ENCODE peak calls at places on chromosomes 2 and 18, in seven cellular contexts. One of them, this sample, is unnamed.

GRCh38 chr2:198756166-198756565 is 701.6 kb downstream of the SATB2 start:
- DNase-seq in cardiac muscle cell: no peak
- DNase-seq in GM12865: no peak
- DNase-seq in CD4-positive, alpha-beta T cell: no peak
- DNase-seq in suprapubic skin: no peak
- DNase-seq in astrocyte of the spinal cord: peak
- DNase-seq in PC-3: no peak
- DNase-seq in this sample: no peak

GRCh38 chr2:207135340-207135739 is 30.4 kb downstream of the KLF7 start:
- DNase-seq in cardiac muscle cell: peak
- DNase-seq in GM12865: no peak
- DNase-seq in CD4-positive, alpha-beta T cell: no peak
- DNase-seq in suprapubic skin: no peak
- DNase-seq in astrocyte of the spinal cord: peak
- DNase-seq in PC-3: peak
- DNase-seq in this sample: no peak

GRCh38 chr2:181546086-181546485 is 88.9 kb downstream of the ITGA4 start:
- DNase-seq in cardiac muscle cell: peak
- DNase-seq in GM12865: no peak
- DNase-seq in CD4-positive, alpha-beta T cell: no peak
- DNase-seq in suprapubic skin: no peak
- DNase-seq in astrocyte of the spinal cord: peak
- DNase-seq in PC-3: peak
- DNase-seq in this sample: peak

GRCh38 chr2:236405357-236405756 is 141.2 kb upstream of the ASB18 start:
- DNase-seq in cardiac muscle cell: no peak
- DNase-seq in GM12865: no peak
- DNase-seq in CD4-positive, alpha-beta T cell: no peak
- DNase-seq in suprapubic skin: no peak
- DNase-seq in astrocyte of the spinal cord: no peak
- DNase-seq in PC-3: no peak
- DNase-seq in this sample: no peak

GRCh38 chr2:146720170-146720569 is 1124.7 kb upstream of the ACVR2A start:
- DNase-seq in cardiac muscle cell: no peak
- DNase-seq in GM12865: no peak
- DNase-seq in CD4-positive, alpha-beta T cell: no peak
- DNase-seq in suprapubic skin: no peak
- DNase-seq in astrocyte of the spinal cord: no peak
- DNase-seq in PC-3: no peak
- DNase-seq in this sample: no peak

GRCh38 chr2:143839456-143839855 is 680.5 kb downstream of the ZEB2 start:
- DNase-seq in cardiac muscle cell: no peak
- DNase-seq in GM12865: no peak
- DNase-seq in CD4-positive, alpha-beta T cell: no peak
- DNase-seq in suprapubic skin: no peak
- DNase-seq in astrocyte of the spinal cord: no peak
- DNase-seq in PC-3: no peak
- DNase-seq in this sample: no peak

GRCh38 chr2:174826051-174826450 is 61.8 kb upstream of the CHRNA1 start:
- DNase-seq in cardiac muscle cell: no peak
- DNase-seq in GM12865: no peak
- DNase-seq in CD4-positive, alpha-beta T cell: no peak
- DNase-seq in suprapubic skin: no peak
- DNase-seq in astrocyte of the spinal cord: peak
- DNase-seq in PC-3: no peak
- DNase-seq in this sample: no peak

GRCh38 chr2:83686863-83687262 is 772.2 kb downstream of the SUCLG1 start:
- DNase-seq in cardiac muscle cell: no peak
- DNase-seq in GM12865: no peak
- DNase-seq in CD4-positive, alpha-beta T cell: no peak
- DNase-seq in suprapubic skin: no peak
- DNase-seq in astrocyte of the spinal cord: no peak
- DNase-seq in PC-3: no peak
- DNase-seq in this sample: no peak

GRCh38 chr2:128473175-128474013 is 154.7 kb upstream of the HS6ST1 start:
- DNase-seq in cardiac muscle cell: peak
- DNase-seq in GM12865: peak
- DNase-seq in CD4-positive, alpha-beta T cell: no peak
- DNase-seq in suprapubic skin: peak
- DNase-seq in astrocyte of the spinal cord: peak
- DNase-seq in PC-3: no peak
- DNase-seq in this sample: no peak

GRCh38 chr2:65431417-65432226 is 777 bp downstream of the SPRED2 start:
- DNase-seq in cardiac muscle cell: peak
- DNase-seq in GM12865: peak
- DNase-seq in CD4-positive, alpha-beta T cell: peak
- DNase-seq in suprapubic skin: peak
- DNase-seq in astrocyte of the spinal cord: peak
- DNase-seq in PC-3: peak
- DNase-seq in this sample: peak

GRCh38 chr2:85529809-85530208 is 9.2 kb upstream of the MAT2A start:
- DNase-seq in cardiac muscle cell: no peak
- DNase-seq in GM12865: no peak
- DNase-seq in CD4-positive, alpha-beta T cell: no peak
- DNase-seq in suprapubic skin: no peak
- DNase-seq in astrocyte of the spinal cord: no peak
- DNase-seq in PC-3: no peak
- DNase-seq in this sample: no peak

GRCh38 chr18:79872852-79873444 is 75.2 kb downstream of the KCNG2 start:
- DNase-seq in cardiac muscle cell: no peak
- DNase-seq in GM12865: no peak
- DNase-seq in CD4-positive, alpha-beta T cell: no peak
- DNase-seq in suprapubic skin: peak
- DNase-seq in astrocyte of the spinal cord: no peak
- DNase-seq in PC-3: no peak
- DNase-seq in this sample: no peak

GRCh38 chr2:176003958-176004357 is 1.9 kb upstream of the LNPK start:
- DNase-seq in cardiac muscle cell: no peak
- DNase-seq in GM12865: no peak
- DNase-seq in CD4-positive, alpha-beta T cell: no peak
- DNase-seq in suprapubic skin: no peak
- DNase-seq in astrocyte of the spinal cord: no peak
- DNase-seq in PC-3: no peak
- DNase-seq in this sample: no peak

GRCh38 chr2:62627667-62628066 is 77.8 kb upstream of the EHBP1 start:
- DNase-seq in cardiac muscle cell: no peak
- DNase-seq in GM12865: no peak
- DNase-seq in CD4-positive, alpha-beta T cell: no peak
- DNase-seq in suprapubic skin: no peak
- DNase-seq in astrocyte of the spinal cord: no peak
- DNase-seq in PC-3: no peak
- DNase-seq in this sample: no peak

GRCh38 chr2:42450136-42450535 is 43.6 kb downstream of the KCNG3 start:
- DNase-seq in cardiac muscle cell: no peak
- DNase-seq in GM12865: no peak
- DNase-seq in CD4-positive, alpha-beta T cell: no peak
- DNase-seq in suprapubic skin: no peak
- DNase-seq in astrocyte of the spinal cord: no peak
- DNase-seq in PC-3: no peak
- DNase-seq in this sample: no peak

GRCh38 chr2:15178946-15179345 is 382.2 kb downstream of the NBAS start:
- DNase-seq in cardiac muscle cell: no peak
- DNase-seq in GM12865: no peak
- DNase-seq in CD4-positive, alpha-beta T cell: no peak
- DNase-seq in suprapubic skin: no peak
- DNase-seq in astrocyte of the spinal cord: no peak
- DNase-seq in PC-3: no peak
- DNase-seq in this sample: no peak

GRCh38 chr2:10556271-10557140 is 108.4 kb upstream of the ODC1 start:
- DNase-seq in cardiac muscle cell: no peak
- DNase-seq in GM12865: no peak
- DNase-seq in CD4-positive, alpha-beta T cell: no peak
- DNase-seq in suprapubic skin: peak
- DNase-seq in astrocyte of the spinal cord: no peak
- DNase-seq in PC-3: no peak
- DNase-seq in this sample: no peak

GRCh38 chr2:57516740-57517340 is 529.8 kb upstream of the VRK2 start:
- DNase-seq in cardiac muscle cell: peak
- DNase-seq in GM12865: peak
- DNase-seq in CD4-positive, alpha-beta T cell: no peak
- DNase-seq in suprapubic skin: no peak
- DNase-seq in astrocyte of the spinal cord: peak
- DNase-seq in PC-3: peak
- DNase-seq in this sample: no peak

GRCh38 chr2:231615058-231615671 is 22.5 kb downstream of the TEX44 start:
- DNase-seq in cardiac muscle cell: no peak
- DNase-seq in GM12865: peak
- DNase-seq in CD4-positive, alpha-beta T cell: no peak
- DNase-seq in suprapubic skin: no peak
- DNase-seq in astrocyte of the spinal cord: no peak
- DNase-seq in PC-3: no peak
- DNase-seq in this sample: no peak

GRCh38 chr2:96763511-96764252 is 3.0 kb downstream of the CNNM4 start:
- DNase-seq in cardiac muscle cell: peak
- DNase-seq in GM12865: no peak
- DNase-seq in CD4-positive, alpha-beta T cell: no peak
- DNase-seq in suprapubic skin: no peak
- DNase-seq in astrocyte of the spinal cord: no peak
- DNase-seq in PC-3: peak
- DNase-seq in this sample: peak

GRCh38 chr2:173451137-173451536 is 96.5 kb downstream of the CDCA7 start:
- DNase-seq in cardiac muscle cell: no peak
- DNase-seq in GM12865: peak
- DNase-seq in CD4-positive, alpha-beta T cell: peak
- DNase-seq in suprapubic skin: no peak
- DNase-seq in astrocyte of the spinal cord: no peak
- DNase-seq in PC-3: no peak
- DNase-seq in this sample: no peak

GRCh38 chr2:218194880-218195279 is 22.1 kb upstream of the ARPC2 start:
- DNase-seq in cardiac muscle cell: peak
- DNase-seq in GM12865: no peak
- DNase-seq in CD4-positive, alpha-beta T cell: no peak
- DNase-seq in suprapubic skin: no peak
- DNase-seq in astrocyte of the spinal cord: no peak
- DNase-seq in PC-3: no peak
- DNase-seq in this sample: no peak

GRCh38 chr2:179239838-179240237 is 24.8 kb downstream of the SESTD1 start:
- DNase-seq in cardiac muscle cell: no peak
- DNase-seq in GM12865: no peak
- DNase-seq in CD4-positive, alpha-beta T cell: no peak
- DNase-seq in suprapubic skin: no peak
- DNase-seq in astrocyte of the spinal cord: no peak
- DNase-seq in PC-3: no peak
- DNase-seq in this sample: no peak

DNA sequence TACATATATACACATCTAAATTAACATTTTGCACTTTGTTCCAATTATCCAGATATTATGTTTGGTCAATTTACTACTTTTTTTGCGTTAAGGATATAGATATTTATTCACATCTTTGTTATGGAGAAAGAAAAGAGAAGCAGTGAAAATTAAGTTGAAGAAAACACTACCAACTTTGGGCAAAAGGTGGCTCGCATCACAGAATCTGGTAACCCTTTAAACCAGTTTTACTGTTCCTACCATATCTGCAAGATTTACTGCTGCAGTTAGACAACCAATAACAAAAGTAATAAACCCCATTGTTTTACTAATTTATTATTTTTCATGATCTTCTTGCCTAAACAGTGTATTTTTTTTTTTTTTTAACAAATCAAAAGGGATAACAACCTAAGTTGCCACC is 53.6 kb downstream of the SMAD2 start:
- DNase-seq in cardiac muscle cell: no peak
- DNase-seq in GM12865: no peak
- DNase-seq in CD4-positive, alpha-beta T cell: no peak
- DNase-seq in suprapubic skin: no peak
- DNase-seq in astrocyte of the spinal cord: no peak
- DNase-seq in PC-3: no peak
- DNase-seq in this sample: no peak
- TF ChIP-seq CTCF in cardiac muscle cell: no peak
- TF ChIP-seq CTCF in GM12865: no peak
- TF ChIP-seq CTCF in CD4-positive, alpha-beta T cell: no peak
- TF ChIP-seq CTCF in suprapubic skin: no peak
- TF ChIP-seq CTCF in astrocyte of the spinal cord: no peak
- TF ChIP-seq CTCF in PC-3: no peak
- TF ChIP-seq CTCF in this sample: no peak

GRCh38 chr2:46333912-46334311 is 36.7 kb downstream of the EPAS1 start:
- DNase-seq in cardiac muscle cell: no peak
- DNase-seq in GM12865: no peak
- DNase-seq in CD4-positive, alpha-beta T cell: no peak
- DNase-seq in suprapubic skin: peak
- DNase-seq in astrocyte of the spinal cord: no peak
- DNase-seq in PC-3: no peak
- DNase-seq in this sample: no peak
- TF ChIP-seq CTCF in cardiac muscle cell: peak
- TF ChIP-seq CTCF in GM12865: peak
- TF ChIP-seq CTCF in CD4-positive, alpha-beta T cell: no peak
- TF ChIP-seq CTCF in suprapubic skin: no peak
- TF ChIP-seq CTCF in astrocyte of the spinal cord: peak
- TF ChIP-seq CTCF in PC-3: peak
- TF ChIP-seq CTCF in this sample: no peak

GRCh38 chr2:123695449-123695848 is 329.6 kb upstream of the CNTNAP5 start:
- DNase-seq in cardiac muscle cell: peak
- DNase-seq in GM12865: no peak
- DNase-seq in CD4-positive, alpha-beta T cell: no peak
- DNase-seq in suprapubic skin: no peak
- DNase-seq in astrocyte of the spinal cord: no peak
- DNase-seq in PC-3: peak
- DNase-seq in this sample: no peak

DNA sequence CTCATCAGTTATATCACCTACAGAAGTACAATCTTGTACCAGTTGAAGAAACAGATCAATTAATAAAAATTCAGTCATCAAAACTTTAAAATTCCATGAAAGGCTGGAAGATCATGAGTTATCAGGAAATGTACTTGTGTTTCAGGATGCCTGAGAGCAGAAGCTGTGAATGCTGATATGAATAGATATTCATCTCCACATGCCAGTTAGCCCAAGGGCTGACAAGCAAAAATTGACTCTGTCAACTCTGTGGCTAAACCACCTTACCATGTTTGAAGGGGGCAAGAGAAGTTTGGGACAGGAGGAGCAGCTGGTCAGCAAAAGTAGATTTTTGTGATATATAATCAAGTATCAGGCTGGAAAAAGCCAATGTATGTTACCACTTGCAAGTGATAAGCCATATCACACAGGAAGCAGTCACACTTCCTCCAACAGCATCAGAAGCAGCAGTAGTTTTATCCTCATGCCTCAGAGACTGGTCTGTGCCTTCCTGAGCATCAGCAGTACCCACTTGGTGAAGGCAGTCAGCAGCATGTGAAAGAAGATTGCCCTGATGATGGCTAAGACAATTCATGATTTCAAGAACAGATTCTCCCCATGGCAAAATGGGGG is 328.2 kb upstream of the CNTNAP5 start:
- DNase-seq in cardiac muscle cell: no peak
- DNase-seq in GM12865: no peak
- DNase-seq in CD4-positive, alpha-beta T cell: no peak
- DNase-seq in suprapubic skin: no peak
- DNase-seq in astrocyte of the spinal cord: no peak
- DNase-seq in PC-3: no peak
- DNase-seq in this sample: no peak
- TF ChIP-seq CTCF in cardiac muscle cell: no peak
- TF ChIP-seq CTCF in GM12865: no peak
- TF ChIP-seq CTCF in CD4-positive, alpha-beta T cell: no peak
- TF ChIP-seq CTCF in suprapubic skin: no peak
- TF ChIP-seq CTCF in astrocyte of the spinal cord: no peak
- TF ChIP-seq CTCF in PC-3: no peak
- TF ChIP-seq CTCF in this sample: no peak

DNA sequence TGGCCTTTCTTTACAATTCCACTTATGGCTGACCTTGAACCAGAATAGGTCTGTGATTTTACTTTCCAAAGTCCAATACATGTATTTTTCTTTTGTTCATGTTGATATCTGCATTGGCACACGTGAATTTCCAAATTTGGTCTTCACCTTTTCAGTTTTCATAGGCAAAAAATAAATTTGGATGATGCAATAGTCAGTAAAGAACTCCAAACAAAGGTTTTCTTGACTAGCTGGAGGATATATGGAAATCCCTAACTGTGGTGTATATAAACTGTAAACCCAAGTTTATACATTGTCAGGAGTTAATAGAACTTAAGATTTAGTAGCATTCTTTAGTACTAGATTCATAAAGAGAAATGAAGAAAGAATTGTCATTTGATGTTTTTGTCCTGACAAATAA is 133.0 kb downstream of the BCL2 start:
- DNase-seq in cardiac muscle cell: no peak
- DNase-seq in GM12865: no peak
- DNase-seq in CD4-positive, alpha-beta T cell: no peak
- DNase-seq in suprapubic skin: no peak
- DNase-seq in astrocyte of the spinal cord: no peak
- DNase-seq in PC-3: no peak
- DNase-seq in this sample: no peak
- TF ChIP-seq CTCF in cardiac muscle cell: no peak
- TF ChIP-seq CTCF in GM12865: no peak
- TF ChIP-seq CTCF in CD4-positive, alpha-beta T cell: no peak
- TF ChIP-seq CTCF in suprapubic skin: no peak
- TF ChIP-seq CTCF in astrocyte of the spinal cord: no peak
- TF ChIP-seq CTCF in PC-3: no peak
- TF ChIP-seq CTCF in this sample: no peak

This sample was measured in Calu3.